ENCODE peak calls at places on chromosome 3, in ten cellular contexts. G, B, U, C, V, R, E, Q, T and I are unnamed samples.

GRCh38 chr3:143783856-143784370 is 64.4 kb downstream of the SLC9A9 start:
- DNase-seq in E (no peak), C (no peak), R (no peak), V (no peak), G (no peak), B (no peak), U (no peak), Q (no peak), T (peak), I (no peak)

GRCh38 chr3:71035314-71035713 is 548.2 kb downstream of the FOXP1 start:
- DNase-seq in G (no peak), U (no peak), C (no peak), T (no peak), V (no peak), R (no peak), E (no peak), B (no peak), Q (peak), I (no peak)

GRCh38 chr3:40427045-40427669 is 30.0 kb upstream of the RPL14 start:
- DNase-seq in Q (peak), V (no peak), T (no peak), U (no peak), B (no peak), C (no peak), E (no peak), G (no peak), R (no peak), I (no peak)

GRCh38 chr3:126121074-126121473 is 37.1 kb upstream of the SLC41A3 start:
- DNase-seq in U (no peak), G (no peak), B (no peak), R (no peak), T (no peak), C (no peak), V (no peak), E (no peak), Q (no peak), I (no peak)

GRCh38 chr3:152305075-152305474 is 36.3 kb downstream of the MBNL1 start:
- DNase-seq in C (no peak), Q (no peak), E (peak), R (no peak), B (no peak), T (no peak), G (no peak), U (no peak), V (no peak), I (no peak)

GRCh38 chr3:172106989-172107388 is 67.6 kb downstream of the FNDC3B start:
- DNase-seq in E (no peak), U (peak), R (peak), Q (peak), V (no peak), B (no peak), T (no peak), C (peak), G (no peak), I (peak)

GRCh38 chr3:16249336-16249735 is 15.4 kb downstream of the DPH3 start:
- DNase-seq in T (peak), C (no peak), B (peak), E (peak), R (no peak), Q (peak), G (no peak), V (peak), U (no peak), I (no peak)

GRCh38 chr3:71461749-71462483 is 121.6 kb downstream of the FOXP1 start:
- DNase-seq in T (no peak), B (peak), Q (no peak), U (no peak), C (no peak), V (no peak), E (no peak), G (no peak), R (no peak), I (no peak)

GRCh38 chr3:195177432-195178123 is 93.4 kb downstream of the XXYLT1 start:
- DNase-seq in U (no peak), E (no peak), G (no peak), C (no peak), V (no peak), Q (no peak), T (no peak), B (no peak), R (no peak), I (no peak)

GRCh38 chr3:10945683-10946287 is 46.8 kb upstream of the SLC6A1 start:
- DNase-seq in R (peak), Q (peak), T (peak), C (peak), V (peak), U (peak), G (no peak), B (peak), E (peak), I (peak)

GRCh38 chr3:37862712-37863551 is 1.3 kb downstream of the CTDSPL start:
- DNase-seq in Q (peak), V (no peak), R (no peak), C (no peak), T (no peak), B (peak), U (no peak), G (no peak), E (peak), I (no peak)

GRCh38 chr3:11120091-11120845 is 34.0 kb upstream of the HRH1 start:
- DNase-seq in E (no peak), V (no peak), R (no peak), Q (no peak), T (no peak), C (no peak), U (no peak), B (no peak), G (no peak), I (no peak)

GRCh38 chr3:196735751-196736150 is 3.9 kb upstream of the PAK2 start:
- DNase-seq in U (no peak), C (no peak), V (no peak), G (no peak), Q (no peak), T (no peak), E (no peak), R (no peak), B (no peak), I (no peak)

GRCh38 chr3:104907507-104907906 is 459.2 kb upstream of the ALCAM start:
- DNase-seq in C (no peak), V (no peak), Q (no peak), T (no peak), G (peak), U (no peak), E (no peak), B (no peak), R (no peak), I (no peak)

GRCh38 chr3:101049532-101049931 is 56.3 kb upstream of the ABI3BP start:
- DNase-seq in Q (no peak), B (no peak), U (no peak), G (no peak), V (no peak), C (no peak), T (no peak), R (no peak), E (no peak), I (no peak)

GRCh38 chr3:153767601-153768558 is 353.3 kb upstream of the ARHGEF26 start:
- DNase-seq in B (peak), E (no peak), R (no peak), T (no peak), G (no peak), Q (no peak), C (no peak), V (no peak), U (no peak), I (no peak)

GRCh38 chr3:143586565-143586964 is 261.7 kb downstream of the SLC9A9 start:
- DNase-seq in G (no peak), T (no peak), B (no peak), Q (no peak), R (no peak), V (no peak), C (no peak), U (no peak), E (no peak), I (no peak)

GRCh38 chr3:57097536-57097935 is 37.1 kb downstream of the SPATA12 start:
- DNase-seq in U (no peak), G (no peak), R (no peak), B (no peak), Q (no peak), T (no peak), V (no peak), E (no peak), C (no peak), I (no peak)

GRCh38 chr3:169363318-169363717 is 300.2 kb downstream of the MECOM start:
- DNase-seq in T (no peak), E (no peak), G (no peak), R (no peak), Q (no peak), U (no peak), B (no peak), V (no peak), C (no peak), I (no peak)

GRCh38 chr3:45819543-45819942 is 22.4 kb downstream of the LZTFL1 start:
- DNase-seq in R (no peak), Q (no peak), B (no peak), V (no peak), G (peak), T (no peak), C (no peak), U (no peak), E (no peak), I (no peak)

GRCh38 chr3:29440321-29441019 is 159.6 kb downstream of the RBMS3 start:
- DNase-seq in U (peak), C (no peak), R (no peak), E (peak), Q (no peak), B (peak), G (no peak), V (peak), T (peak), I (no peak)

GRCh38 chr3:48716508-48716981 is 476 bp downstream of the IP6K2 start:
- DNase-seq in R (peak), C (peak), T (no peak), U (no peak), B (no peak), E (peak), Q (peak), G (no peak), V (peak), I (no peak)

GRCh38 chr3:140682586-140682985 is 4.7 kb downstream of the TRIM42 start:
- DNase-seq in B (no peak), R (no peak), E (no peak), T (no peak), V (no peak), G (no peak), Q (no peak), C (no peak), U (no peak), I (no peak)

GRCh38 chr3:63910873-63911272 is 1.3 kb downstream of the SCAANT1 start:
- DNase-seq in Q (peak), R (peak), V (no peak), C (no peak), T (no peak), G (no peak), U (no peak), B (no peak), E (no peak), I (peak)

GRCh38 chr3:120678331-120678845 is 3.7 kb downstream of the HGD start:
- DNase-seq in G (peak), T (peak), E (peak), Q (peak), R (no peak), U (no peak), C (no peak), V (no peak), B (peak), I (no peak)

GRCh38 chr3:168094877-168095610 is 680 bp downstream of the GOLIM4 start:
- DNase-seq in G (no peak), T (no peak), R (peak), V (peak), C (peak), B (peak), E (peak), Q (peak), U (peak), I (peak)
- TF ChIP-seq CTCF in G (peak), T (peak), R (no peak), V (peak), C (no peak), B (peak), E (no peak), Q (no peak), U (peak), I (no peak)

GRCh38 chr3:130892759-130893239 is 1.1 kb upstream of the ATP2C1 start:
- DNase-seq in C (no peak), T (peak), R (peak), B (peak), V (peak), U (no peak), Q (peak), G (no peak), E (peak), I (peak)
- TF ChIP-seq CTCF in C (peak), T (peak), R (peak), B (peak), V (peak), U (peak), Q (peak), G (peak), E (peak), I (peak)

GRCh38 chr3:102471001-102471400 is 36.2 kb downstream of the ZPLD1 start:
- DNase-seq in C (no peak), G (no peak), U (no peak), E (peak), V (no peak), Q (peak), R (no peak), B (no peak), T (peak), I (no peak)
- TF ChIP-seq CTCF in C (no peak), G (no peak), U (no peak), E (peak), V (no peak), Q (peak), R (no peak), B (peak), T (peak), I (peak)

DNA sequence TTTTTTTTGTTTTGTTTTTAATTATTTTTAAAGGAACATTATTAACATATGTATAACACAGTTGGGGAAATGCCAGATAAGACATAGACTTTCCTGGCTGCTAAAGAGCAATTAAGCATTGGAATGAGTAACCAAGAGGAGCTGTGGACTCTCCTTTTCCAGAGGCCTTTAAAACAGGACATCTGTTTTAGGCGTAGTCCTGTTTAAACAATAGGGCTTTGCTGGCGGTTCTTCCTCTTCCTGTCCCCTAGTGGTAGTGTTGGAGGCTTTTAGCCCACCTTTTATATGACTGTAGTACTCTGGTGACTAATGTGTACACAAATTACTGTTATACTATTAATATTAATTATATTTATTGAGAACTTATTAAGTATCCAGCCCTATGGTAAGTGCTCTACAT is 81.9 kb downstream of the PPARG start:
- DNase-seq in R (no peak), Q (peak), E (peak), V (no peak), B (no peak), C (no peak), T (peak), G (no peak), U (no peak), I (no peak)
- TF ChIP-seq CTCF in R (no peak), Q (no peak), E (peak), V (peak), B (no peak), C (no peak), T (peak), G (no peak), U (peak), I (no peak)

DNA sequence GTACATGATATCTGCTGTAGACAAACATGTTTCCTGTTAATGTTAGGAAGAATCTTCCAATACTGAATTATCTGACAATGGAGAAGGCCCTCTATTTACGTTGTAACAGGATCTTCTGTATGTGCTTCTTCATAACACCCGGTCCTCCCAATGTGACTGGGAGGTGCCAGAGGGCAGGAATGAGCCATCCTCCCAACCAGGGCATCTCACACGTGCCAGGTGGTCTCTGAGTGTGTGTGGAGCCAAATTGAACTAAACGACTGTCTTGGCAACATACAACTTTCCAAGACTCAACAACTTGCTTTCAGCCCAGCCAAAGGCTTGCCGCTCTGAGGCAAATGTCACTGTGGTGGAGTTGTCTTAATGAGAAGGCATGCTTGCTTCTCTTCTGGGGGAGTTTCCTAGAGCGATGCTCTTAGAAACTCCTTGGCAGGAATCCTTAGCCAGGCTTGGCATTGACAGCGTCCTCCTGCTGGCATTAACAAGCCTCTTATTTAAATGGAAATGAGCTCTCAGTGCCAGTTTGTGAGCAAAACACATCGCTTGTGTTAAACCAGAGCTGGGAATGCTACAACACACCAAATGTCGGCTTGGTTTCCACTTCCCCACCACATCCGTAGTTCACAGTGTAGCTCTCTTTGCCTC is 265.7 kb upstream of the TPRG1 start:
- DNase-seq in C (no peak), U (no peak), R (no peak), V (no peak), T (no peak), Q (no peak), G (no peak), B (no peak), E (no peak), I (no peak)
- TF ChIP-seq CTCF in C (no peak), U (no peak), R (no peak), V (no peak), T (no peak), Q (no peak), G (no peak), B (no peak), E (no peak), I (no peak)